ENCODE peak calls at places on chromosomes 1 and 21, in six cellular contexts. One of them, this sample, is unnamed.

GRCh38 chr1:9586147-9586766 is 2.5 kb upstream of the TMEM201 start:
- DNase-seq in heart right ventricle: no peak
- DNase-seq in spleen: no peak
- DNase-seq in HCT116: no peak
- DNase-seq in sigmoid colon: peak; percentile 21
- DNase-seq in fibroblast of lung: no peak
- DNase-seq in this sample: no peak

GRCh38 chr21:46029201-46029924 is 47.8 kb downstream of the COL6A1 start:
- DNase-seq in heart right ventricle: no peak
- DNase-seq in spleen: no peak
- DNase-seq in HCT116: no peak
- DNase-seq in sigmoid colon: peak; percentile 75
- DNase-seq in fibroblast of lung: peak; percentile 54
- DNase-seq in this sample: no peak

GRCh38 chr1:180863158-180863775 is 49.4 kb upstream of the KIAA1614 start:
- DNase-seq in heart right ventricle: peak; percentile 24
- DNase-seq in spleen: no peak
- DNase-seq in HCT116: peak; percentile 43
- DNase-seq in sigmoid colon: no peak
- DNase-seq in fibroblast of lung: peak; percentile 50
- DNase-seq in this sample: no peak

GRCh38 chr1:30759718-30760281 is 2.2 kb upstream of the LAPTM5 start:
- DNase-seq in heart right ventricle: no peak
- DNase-seq in spleen: peak; percentile 87
- DNase-seq in HCT116: no peak
- DNase-seq in sigmoid colon: no peak
- DNase-seq in fibroblast of lung: no peak
- DNase-seq in this sample: peak; percentile 38

GRCh38 chr1:2143814-2144500 is 50.6 kb downstream of the FAAP20 start:
- DNase-seq in heart right ventricle: no peak
- DNase-seq in spleen: no peak
- DNase-seq in HCT116: no peak
- DNase-seq in sigmoid colon: no peak
- DNase-seq in fibroblast of lung: no peak
- DNase-seq in this sample: peak; percentile 67

GRCh38 chr21:25501996-25502665 is 105.2 kb downstream of the MRPL39 start:
- DNase-seq in heart right ventricle: no peak
- DNase-seq in spleen: no peak
- DNase-seq in HCT116: no peak
- DNase-seq in sigmoid colon: no peak
- DNase-seq in fibroblast of lung: no peak
- DNase-seq in this sample: no peak

GRCh38 chr21:16071082-16071481 is 341.3 kb downstream of the USP25 start:
- DNase-seq in heart right ventricle: no peak
- DNase-seq in spleen: no peak
- DNase-seq in HCT116: no peak
- DNase-seq in sigmoid colon: peak; percentile 63
- DNase-seq in fibroblast of lung: peak; percentile 94
- DNase-seq in this sample: peak; percentile 43

GRCh38 chr1:153933420-153933819 is 10.6 kb upstream of the GATAD2B start:
- DNase-seq in heart right ventricle: no peak
- DNase-seq in spleen: peak; percentile 70
- DNase-seq in HCT116: no peak
- DNase-seq in sigmoid colon: peak; percentile 54
- DNase-seq in fibroblast of lung: no peak
- DNase-seq in this sample: peak; percentile 66

GRCh38 chr1:108826081-108826635 is 30.7 kb downstream of the AKNAD1 start:
- DNase-seq in heart right ventricle: no peak
- DNase-seq in spleen: no peak
- DNase-seq in HCT116: no peak
- DNase-seq in sigmoid colon: no peak
- DNase-seq in fibroblast of lung: no peak
- DNase-seq in this sample: no peak

GRCh38 chr21:38729745-38730401 is 75.9 kb upstream of the ETS2 start:
- DNase-seq in heart right ventricle: no peak
- DNase-seq in spleen: no peak
- DNase-seq in HCT116: no peak
- DNase-seq in sigmoid colon: no peak
- DNase-seq in fibroblast of lung: peak; percentile 80
- DNase-seq in this sample: no peak

GRCh38 chr21:36470294-36470693 is 9.6 kb downstream of the CLDN14 start:
- DNase-seq in heart right ventricle: no peak
- DNase-seq in spleen: no peak
- DNase-seq in HCT116: no peak
- DNase-seq in sigmoid colon: no peak
- DNase-seq in fibroblast of lung: peak; percentile 34
- DNase-seq in this sample: peak; percentile 36

GRCh38 chr1:241998412-241998921 is 431 bp downstream of the MAP1LC3C start:
- DNase-seq in heart right ventricle: peak; percentile 81
- DNase-seq in spleen: peak; percentile 83
- DNase-seq in HCT116: peak; percentile 89
- DNase-seq in sigmoid colon: peak; percentile 88
- DNase-seq in fibroblast of lung: peak; percentile 88
- DNase-seq in this sample: peak; percentile 83

GRCh38 chr21:37060296-37060695 is 12.6 kb downstream of the PIGP start:
- DNase-seq in heart right ventricle: peak; percentile 27
- DNase-seq in spleen: no peak
- DNase-seq in HCT116: peak; percentile 82
- DNase-seq in sigmoid colon: no peak
- DNase-seq in fibroblast of lung: peak; percentile 96
- DNase-seq in this sample: no peak

GRCh38 chr1:97200627-97201026 is 479.0 kb downstream of the PTBP2 start:
- DNase-seq in heart right ventricle: no peak
- DNase-seq in spleen: no peak
- DNase-seq in HCT116: no peak
- DNase-seq in sigmoid colon: no peak
- DNase-seq in fibroblast of lung: no peak
- DNase-seq in this sample: no peak

GRCh38 chr1:16168622-16169021 is 12.8 kb upstream of the EPHA2 start:
- DNase-seq in heart right ventricle: no peak
- DNase-seq in spleen: no peak
- DNase-seq in HCT116: no peak
- DNase-seq in sigmoid colon: no peak
- DNase-seq in fibroblast of lung: no peak
- DNase-seq in this sample: no peak

GRCh38 chr1:11648039-11648438 is 6.2 kb downstream of the FBXO2 start:
- DNase-seq in heart right ventricle: no peak
- DNase-seq in spleen: no peak
- DNase-seq in HCT116: no peak
- DNase-seq in sigmoid colon: no peak
- DNase-seq in fibroblast of lung: no peak
- DNase-seq in this sample: no peak

GRCh38 chr1:8873506-8874229 is 4.8 kb downstream of the ENO1 start:
- DNase-seq in heart right ventricle: peak; percentile 71
- DNase-seq in spleen: peak; percentile 91
- DNase-seq in HCT116: peak; percentile 91
- DNase-seq in sigmoid colon: peak; percentile 90
- DNase-seq in fibroblast of lung: peak; percentile 99
- DNase-seq in this sample: peak; percentile 92

GRCh38 chr1:108502624-108503023 is 52.5 kb downstream of the NBPF6 start:
- DNase-seq in heart right ventricle: no peak
- DNase-seq in spleen: no peak
- DNase-seq in HCT116: no peak
- DNase-seq in sigmoid colon: no peak
- DNase-seq in fibroblast of lung: peak; percentile 66
- DNase-seq in this sample: no peak

GRCh38 chr1:31605908-31606427 is 11.5 kb upstream of the HCRTR1 start:
- DNase-seq in heart right ventricle: no peak
- DNase-seq in spleen: no peak
- DNase-seq in HCT116: no peak
- DNase-seq in sigmoid colon: no peak
- DNase-seq in fibroblast of lung: peak; percentile 91
- DNase-seq in this sample: no peak

GRCh38 chr1:156101880-156102279 is 12.6 kb upstream of the LMNA start:
- DNase-seq in heart right ventricle: no peak
- DNase-seq in spleen: no peak
- DNase-seq in HCT116: no peak
- DNase-seq in sigmoid colon: peak; percentile 78
- DNase-seq in fibroblast of lung: no peak
- DNase-seq in this sample: no peak
- H3K27ac ChIP-seq in heart right ventricle: peak overlapping the region; percentile 97
- H3K27ac ChIP-seq in spleen: no peak overlapping the region
- H3K27ac ChIP-seq in HCT116: peak overlapping the region; percentile 96
- H3K27ac ChIP-seq in sigmoid colon: peak overlapping the region; percentile 96
- H3K27ac ChIP-seq in fibroblast of lung: peak overlapping the region; percentile 99
- H3K27ac ChIP-seq in this sample: no peak overlapping the region

GRCh38 chr1:228081144-228081543 is 1.4 kb upstream of the ARF1 start:
- DNase-seq in heart right ventricle: no peak
- DNase-seq in spleen: peak; percentile 83
- DNase-seq in HCT116: no peak
- DNase-seq in sigmoid colon: peak; percentile 64
- DNase-seq in fibroblast of lung: no peak
- DNase-seq in this sample: peak; percentile 60

GRCh38 chr1:228082975-228083870 is 715 bp downstream of the ARF1 start:
- DNase-seq in heart right ventricle: peak; percentile 78
- DNase-seq in spleen: peak; percentile 96
- DNase-seq in HCT116: no peak
- DNase-seq in sigmoid colon: peak; percentile 87
- DNase-seq in fibroblast of lung: peak; percentile 44
- DNase-seq in this sample: peak; percentile 93

GRCh38 chr1:228081578-228082259 is 789 bp upstream of the ARF1 start:
- DNase-seq in heart right ventricle: no peak
- DNase-seq in spleen: peak; percentile 89
- DNase-seq in HCT116: no peak
- DNase-seq in sigmoid colon: no peak
- DNase-seq in fibroblast of lung: no peak
- DNase-seq in this sample: no peak

GRCh38 chr1:228083871-228084278 is 1.4 kb downstream of the ARF1 start:
- DNase-seq in heart right ventricle: no peak
- DNase-seq in spleen: peak; percentile 84
- DNase-seq in HCT116: no peak
- DNase-seq in sigmoid colon: no peak
- DNase-seq in fibroblast of lung: peak; percentile 23
- DNase-seq in this sample: peak; percentile 71

DNA sequence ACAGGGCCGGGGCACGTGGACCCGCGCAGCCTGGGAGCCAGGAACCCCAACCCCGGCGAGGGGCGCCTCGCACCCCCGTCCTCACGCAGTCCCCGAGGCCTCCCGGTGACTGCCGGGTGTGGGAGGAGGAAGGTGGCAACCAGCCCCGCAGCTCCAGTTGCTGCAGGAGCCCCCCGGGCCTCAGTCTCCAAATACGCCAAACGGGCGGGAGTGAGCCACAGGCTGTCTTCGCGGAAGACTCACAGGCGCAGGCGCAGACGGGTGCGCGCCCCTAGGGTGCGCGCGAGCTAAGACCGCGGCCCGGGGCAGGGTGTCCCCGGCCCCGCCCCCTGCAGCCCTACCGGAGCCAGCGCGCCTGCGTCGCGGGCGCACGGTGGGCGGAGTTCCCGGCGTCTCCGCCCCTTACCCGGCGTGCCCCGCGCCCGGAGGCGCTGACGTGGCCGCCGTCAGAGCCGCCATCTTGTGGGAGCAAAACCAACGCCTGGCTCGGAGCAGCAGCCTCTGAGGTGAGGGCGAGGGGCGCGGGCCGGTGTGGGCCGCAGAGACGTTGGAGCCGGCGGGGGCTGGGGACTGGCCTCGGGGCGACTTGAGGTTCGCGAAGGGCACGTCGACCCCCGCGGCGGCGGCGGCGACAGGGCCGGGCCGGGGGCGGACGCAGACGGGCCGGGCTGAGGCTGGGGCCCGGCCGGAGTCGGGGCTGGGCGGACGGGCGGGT is at the start of gene ARF1:
- DNase-seq in heart right ventricle: peak; percentile 90
- DNase-seq in spleen: peak; percentile 98
- DNase-seq in HCT116: peak; percentile 80
- DNase-seq in sigmoid colon: peak; percentile 96
- DNase-seq in fibroblast of lung: peak; percentile 87
- DNase-seq in this sample: peak; percentile 98
- TF ChIP-seq CTCF in heart right ventricle: no peak
- TF ChIP-seq CTCF in spleen: no peak
- TF ChIP-seq CTCF in HCT116: no peak
- TF ChIP-seq CTCF in sigmoid colon: no peak
- TF ChIP-seq CTCF in fibroblast of lung: no peak
- TF ChIP-seq CTCF in this sample: no peak

GRCh38 chr21:31264574-31264973 is 79.5 kb downstream of the TIAM1 start:
- DNase-seq in heart right ventricle: no peak
- DNase-seq in spleen: no peak
- DNase-seq in HCT116: no peak
- DNase-seq in sigmoid colon: no peak
- DNase-seq in fibroblast of lung: no peak
- DNase-seq in this sample: no peak

GRCh38 chr21:31266241-31266640 is 77.8 kb downstream of the TIAM1 start:
- DNase-seq in heart right ventricle: no peak
- DNase-seq in spleen: no peak
- DNase-seq in HCT116: no peak
- DNase-seq in sigmoid colon: no peak
- DNase-seq in fibroblast of lung: no peak
- DNase-seq in this sample: no peak

GRCh38 chr21:31267644-31268043 is 76.4 kb downstream of the TIAM1 start:
- DNase-seq in heart right ventricle: no peak
- DNase-seq in spleen: no peak
- DNase-seq in HCT116: no peak
- DNase-seq in sigmoid colon: no peak
- DNase-seq in fibroblast of lung: peak; percentile 51
- DNase-seq in this sample: no peak

GRCh38 chr21:31265293-31265692 is 78.8 kb downstream of the TIAM1 start:
- DNase-seq in heart right ventricle: peak; percentile 20
- DNase-seq in spleen: no peak
- DNase-seq in HCT116: no peak
- DNase-seq in sigmoid colon: no peak
- DNase-seq in fibroblast of lung: peak; percentile 10
- DNase-seq in this sample: no peak

DNA sequence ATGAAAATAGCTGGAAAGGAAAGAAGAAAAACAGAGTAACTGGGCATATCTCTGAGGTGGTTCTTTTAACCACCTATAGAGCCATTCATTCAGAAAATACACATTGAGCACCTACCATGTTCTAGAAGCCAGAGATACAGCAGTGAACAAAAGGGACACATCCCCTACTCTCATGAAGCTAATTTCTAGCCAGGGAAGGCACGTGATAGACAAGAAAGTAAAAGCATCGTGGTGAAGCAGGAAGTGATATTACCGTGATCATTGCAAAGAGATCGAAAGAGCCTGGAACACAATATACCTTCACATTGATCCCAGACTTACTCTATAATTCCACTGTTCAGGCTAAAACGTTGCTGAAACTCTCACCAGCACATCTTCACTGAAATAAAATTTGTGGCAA is 76.0 kb downstream of the TIAM1 start:
- DNase-seq in heart right ventricle: no peak
- DNase-seq in spleen: no peak
- DNase-seq in HCT116: no peak
- DNase-seq in sigmoid colon: no peak
- DNase-seq in fibroblast of lung: no peak
- DNase-seq in this sample: no peak
- H3K4me3 ChIP-seq in heart right ventricle: no peak overlapping the region
- H3K4me3 ChIP-seq in spleen: no peak overlapping the region
- H3K4me3 ChIP-seq in HCT116: no peak overlapping the region
- H3K4me3 ChIP-seq in sigmoid colon: no peak overlapping the region
- H3K4me3 ChIP-seq in fibroblast of lung: no peak overlapping the region
- H3K4me3 ChIP-seq in this sample: no peak overlapping the region

GRCh38 chr1:39962450-39962825 is 7.5 kb downstream of the MFSD2A start:
- DNase-seq in heart right ventricle: no peak
- DNase-seq in spleen: no peak
- DNase-seq in HCT116: no peak
- DNase-seq in sigmoid colon: no peak
- DNase-seq in fibroblast of lung: no peak
- DNase-seq in this sample: no peak
- H3K27ac ChIP-seq in heart right ventricle: no peak overlapping the region
- H3K27ac ChIP-seq in spleen: no peak overlapping the region
- H3K27ac ChIP-seq in HCT116: no peak overlapping the region
- H3K27ac ChIP-seq in sigmoid colon: no peak overlapping the region
- H3K27ac ChIP-seq in fibroblast of lung: no peak overlapping the region
- H3K27ac ChIP-seq in this sample: no peak overlapping the region

GRCh38 chr1:65231718-65232330 is 77.5 kb upstream of the DNAJC6 start:
- DNase-seq in heart right ventricle: no peak
- DNase-seq in spleen: no peak
- DNase-seq in HCT116: no peak
- DNase-seq in sigmoid colon: no peak
- DNase-seq in fibroblast of lung: no peak
- DNase-seq in this sample: no peak
- TF ChIP-seq CTCF in heart right ventricle: no peak
- TF ChIP-seq CTCF in spleen: no peak
- TF ChIP-seq CTCF in HCT116: no peak
- TF ChIP-seq CTCF in sigmoid colon: no peak
- TF ChIP-seq CTCF in fibroblast of lung: no peak
- TF ChIP-seq CTCF in this sample: no peak

This sample was measured in kidney.